ENCODE peak calls at places on chromosomes 3 and 15, in four cellular contexts. One of them, this sample, is unnamed.
A peak's percentile ranks its signal among the peaks of the same experiment; 100 is the strongest.

GRCh38 chr15:51904931-51905330 is 66.6 kb downstream of the LEO1 start:
- DNase-seq in suprapubic skin: no peak
- DNase-seq in heart right ventricle: no peak
- DNase-seq in mammary epithelial cell: no peak
- DNase-seq in this sample: no peak

GRCh38 chr3:170734043-170734736 is 135.8 kb downstream of the RPL22L1 start:
- DNase-seq in suprapubic skin: no peak
- DNase-seq in heart right ventricle: no peak
- DNase-seq in mammary epithelial cell: no peak
- DNase-seq in this sample: no peak

GRCh38 chr15:75844629-75845390 is 1.6 kb downstream of the UBE2Q2 start:
- DNase-seq in suprapubic skin: no peak
- DNase-seq in heart right ventricle: no peak
- DNase-seq in mammary epithelial cell: no peak
- DNase-seq in this sample: no peak

GRCh38 chr3:52310861-52311566 is 5.1 kb upstream of the DNAH1 start:
- DNase-seq in suprapubic skin: no peak
- DNase-seq in heart right ventricle: no peak
- DNase-seq in mammary epithelial cell: no peak
- DNase-seq in this sample: no peak

GRCh38 chr15:75452968-75453702 is 1.6 kb upstream of the SIN3A start:
- DNase-seq in suprapubic skin: peak; percentile 80
- DNase-seq in heart right ventricle: peak; percentile 45
- DNase-seq in mammary epithelial cell: peak; percentile 17
- DNase-seq in this sample: peak; percentile 42

GRCh38 chr3:79383402-79384012 is 384.3 kb downstream of the ROBO1 start:
- DNase-seq in suprapubic skin: no peak
- DNase-seq in heart right ventricle: no peak
- DNase-seq in mammary epithelial cell: no peak
- DNase-seq in this sample: no peak

GRCh38 chr3:56887402-56888025 is 85.8 kb upstream of the ARHGEF3 start:
- DNase-seq in suprapubic skin: no peak
- DNase-seq in heart right ventricle: no peak
- DNase-seq in mammary epithelial cell: no peak
- DNase-seq in this sample: no peak

GRCh38 chr3:151156618-151157216 is 46.3 kb downstream of the GPR171 start:
- DNase-seq in suprapubic skin: no peak
- DNase-seq in heart right ventricle: no peak
- DNase-seq in mammary epithelial cell: peak; percentile 47
- DNase-seq in this sample: no peak

GRCh38 chr15:25793354-25794050 is 69.6 kb downstream of the ATP10A start:
- DNase-seq in suprapubic skin: no peak
- DNase-seq in heart right ventricle: no peak
- DNase-seq in mammary epithelial cell: no peak
- DNase-seq in this sample: no peak

GRCh38 chr3:19931180-19931692 is 2.8 kb downstream of the EFHB start:
- DNase-seq in suprapubic skin: no peak
- DNase-seq in heart right ventricle: no peak
- DNase-seq in mammary epithelial cell: peak; percentile 29
- DNase-seq in this sample: no peak

GRCh38 chr3:105865016-105865623 is 3.7 kb downstream of the CBLB start:
- DNase-seq in suprapubic skin: no peak
- DNase-seq in heart right ventricle: no peak
- DNase-seq in mammary epithelial cell: no peak
- DNase-seq in this sample: no peak

GRCh38 chr3:105860649-105861048 is 8.2 kb downstream of the CBLB start:
- DNase-seq in suprapubic skin: no peak
- DNase-seq in heart right ventricle: no peak
- DNase-seq in mammary epithelial cell: no peak
- DNase-seq in this sample: no peak

GRCh38 chr3:105865867-105866350 is 2.9 kb downstream of the CBLB start:
- DNase-seq in suprapubic skin: no peak
- DNase-seq in heart right ventricle: no peak
- DNase-seq in mammary epithelial cell: no peak
- DNase-seq in this sample: no peak

GRCh38 chr3:105862217-105862616 is 6.6 kb downstream of the CBLB start:
- DNase-seq in suprapubic skin: no peak
- DNase-seq in heart right ventricle: no peak
- DNase-seq in mammary epithelial cell: no peak
- DNase-seq in this sample: no peak

DNA sequence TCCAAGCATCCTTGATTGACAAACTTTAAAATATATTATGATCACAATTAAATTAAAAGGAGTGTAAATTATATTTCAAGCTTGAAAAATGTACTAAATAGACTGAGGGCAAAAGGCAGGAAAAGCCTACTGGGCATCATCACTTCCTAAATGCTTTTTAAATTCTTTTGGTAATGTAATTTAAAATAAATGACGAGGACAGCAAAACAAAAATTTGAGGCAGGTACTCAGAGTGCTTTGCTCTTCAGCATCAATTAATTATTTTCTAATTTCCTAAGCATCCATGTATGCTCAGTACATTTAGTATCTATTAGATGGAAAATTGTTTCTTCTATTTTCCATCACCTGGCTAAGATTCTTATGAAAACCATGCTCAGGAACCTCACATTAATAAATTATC is 5.2 kb downstream of the CBLB start:
- DNase-seq in suprapubic skin: no peak
- DNase-seq in heart right ventricle: no peak
- DNase-seq in mammary epithelial cell: no peak
- DNase-seq in this sample: no peak
- H3K4me1 ChIP-seq in suprapubic skin: peaks cover 41% of the 10 kb centered on the region
- H3K4me1 ChIP-seq in heart right ventricle: peaks cover 33% of the 10 kb centered on the region
- H3K4me1 ChIP-seq in mammary epithelial cell: peaks cover 7% of the 10 kb centered on the region
- H3K4me1 ChIP-seq in this sample: no peaks in the 10 kb centered on the region

GRCh38 chr3:194876403-194877165 is 190.9 kb downstream of the FAM43A start:
- DNase-seq in suprapubic skin: peak; percentile 72
- DNase-seq in heart right ventricle: no peak
- DNase-seq in mammary epithelial cell: no peak
- DNase-seq in this sample: no peak
- H3K4me1 ChIP-seq in suprapubic skin: peaks cover 51% of the 10 kb centered on the region
- H3K4me1 ChIP-seq in heart right ventricle: peaks cover 53% of the 10 kb centered on the region
- H3K4me1 ChIP-seq in mammary epithelial cell: peaks cover 18% of the 10 kb centered on the region
- H3K4me1 ChIP-seq in this sample: peaks cover 25% of the 10 kb centered on the region

GRCh38 chr3:50624634-50625033 is 7.7 kb downstream of the MAPKAPK3 start:
- DNase-seq in suprapubic skin: no peak
- DNase-seq in heart right ventricle: no peak
- DNase-seq in mammary epithelial cell: peak; percentile 63
- DNase-seq in this sample: no peak
- H3K4me1 ChIP-seq in suprapubic skin: peaks cover 80% of the 10 kb centered on the region
- H3K4me1 ChIP-seq in heart right ventricle: peaks cover 58% of the 10 kb centered on the region
- H3K4me1 ChIP-seq in mammary epithelial cell: peaks cover 89% of the 10 kb centered on the region
- H3K4me1 ChIP-seq in this sample: peaks cover 68% of the 10 kb centered on the region

DNA sequence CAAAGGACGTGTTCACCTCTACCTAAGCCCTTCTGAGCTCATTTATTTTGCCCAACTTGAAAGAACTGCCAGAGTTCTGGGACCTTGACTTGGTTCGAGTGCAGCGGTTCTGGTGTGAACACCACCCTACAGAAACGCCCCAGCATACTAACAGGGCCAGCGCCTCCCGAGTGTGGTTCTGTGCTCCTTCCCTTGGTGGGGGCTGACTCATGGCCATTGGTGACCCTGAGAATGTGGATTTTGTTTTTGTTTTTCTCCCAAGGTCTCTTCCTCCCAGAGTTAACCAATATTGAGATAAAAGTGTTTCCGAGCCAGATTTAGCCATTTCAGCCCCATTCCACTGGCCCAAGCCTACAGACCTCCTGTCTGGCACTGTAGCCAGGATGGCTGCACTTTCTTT is 27.9 kb downstream of the SEMA7A start:
- DNase-seq in suprapubic skin: no peak
- DNase-seq in heart right ventricle: no peak
- DNase-seq in mammary epithelial cell: no peak
- DNase-seq in this sample: no peak
- H3K4me1 ChIP-seq in suprapubic skin: peaks cover 10% of the 10 kb centered on the region
- H3K4me1 ChIP-seq in heart right ventricle: peaks cover 11% of the 10 kb centered on the region
- H3K4me1 ChIP-seq in mammary epithelial cell: peaks cover 38% of the 10 kb centered on the region
- H3K4me1 ChIP-seq in this sample: peaks cover 3% of the 10 kb centered on the region

GRCh38 chr3:157133434-157134320 is 26.3 kb downstream of the CCNL1 start:
- DNase-seq in suprapubic skin: no peak
- DNase-seq in heart right ventricle: no peak
- DNase-seq in mammary epithelial cell: no peak
- DNase-seq in this sample: no peak
- H3K4me1 ChIP-seq in suprapubic skin: peaks cover 53% of the 10 kb centered on the region
- H3K4me1 ChIP-seq in heart right ventricle: peaks cover 49% of the 10 kb centered on the region
- H3K4me1 ChIP-seq in mammary epithelial cell: peaks cover 82% of the 10 kb centered on the region
- H3K4me1 ChIP-seq in this sample: peaks cover 42% of the 10 kb centered on the region

GRCh38 chr3:17183951-17184550 is 299.3 kb downstream of the PLCL2 start:
- DNase-seq in suprapubic skin: no peak
- DNase-seq in heart right ventricle: no peak
- DNase-seq in mammary epithelial cell: peak; percentile 48
- DNase-seq in this sample: no peak
- H3K4me1 ChIP-seq in suprapubic skin: no peaks in the 10 kb centered on the region
- H3K4me1 ChIP-seq in heart right ventricle: peaks cover 14% of the 10 kb centered on the region
- H3K4me1 ChIP-seq in mammary epithelial cell: no peaks in the 10 kb centered on the region
- H3K4me1 ChIP-seq in this sample: no peaks in the 10 kb centered on the region

GRCh38 chr15:22258402-22259150 is 178.2 kb downstream of the OR4M2 start:
- DNase-seq in suprapubic skin: no peak
- DNase-seq in heart right ventricle: no peak
- DNase-seq in mammary epithelial cell: no peak
- DNase-seq in this sample: no peak
- H3K4me1 ChIP-seq in suprapubic skin: no peaks in the 10 kb centered on the region
- H3K4me1 ChIP-seq in heart right ventricle: no peaks in the 10 kb centered on the region
- H3K4me1 ChIP-seq in mammary epithelial cell: peaks cover 7% of the 10 kb centered on the region
- H3K4me1 ChIP-seq in this sample: no peaks in the 10 kb centered on the region

GRCh38 chr3:139358857-139359562 is 15.2 kb downstream of the MRPS22 start:
- DNase-seq in suprapubic skin: no peak
- DNase-seq in heart right ventricle: no peak
- DNase-seq in mammary epithelial cell: no peak
- DNase-seq in this sample: no peak

GRCh38 chr3:139364549-139364948 is 20.7 kb downstream of the MRPS22 start:
- DNase-seq in suprapubic skin: no peak
- DNase-seq in heart right ventricle: no peak
- DNase-seq in mammary epithelial cell: no peak
- DNase-seq in this sample: no peak
- H3K4me1 ChIP-seq in suprapubic skin: no peaks in the 10 kb centered on the region
- H3K4me1 ChIP-seq in heart right ventricle: no peaks in the 10 kb centered on the region
- H3K4me1 ChIP-seq in mammary epithelial cell: no peaks in the 10 kb centered on the region
- H3K4me1 ChIP-seq in this sample: peaks cover 4% of the 10 kb centered on the region

GRCh38 chr3:168615489-168616020 is 519.8 kb upstream of the GOLIM4 start:
- DNase-seq in suprapubic skin: no peak
- DNase-seq in heart right ventricle: no peak
- DNase-seq in mammary epithelial cell: no peak
- DNase-seq in this sample: no peak
- H3K4me1 ChIP-seq in suprapubic skin: no peaks in the 10 kb centered on the region
- H3K4me1 ChIP-seq in heart right ventricle: no peaks in the 10 kb centered on the region
- H3K4me1 ChIP-seq in mammary epithelial cell: no peaks in the 10 kb centered on the region
- H3K4me1 ChIP-seq in this sample: no peaks in the 10 kb centered on the region

GRCh38 chr3:134381836-134382442 is 7.7 kb upstream of the AMOTL2 start:
- DNase-seq in suprapubic skin: peak; percentile 87
- DNase-seq in heart right ventricle: no peak
- DNase-seq in mammary epithelial cell: peak; percentile 97
- DNase-seq in this sample: no peak

GRCh38 chr3:134381048-134381447 is 6.8 kb upstream of the AMOTL2 start:
- DNase-seq in suprapubic skin: no peak
- DNase-seq in heart right ventricle: no peak
- DNase-seq in mammary epithelial cell: no peak
- DNase-seq in this sample: no peak

GRCh38 chr3:134388292-134388691 is 14.0 kb upstream of the AMOTL2 start:
- DNase-seq in suprapubic skin: peak; percentile 31
- DNase-seq in heart right ventricle: no peak
- DNase-seq in mammary epithelial cell: no peak
- DNase-seq in this sample: no peak

GRCh38 chr3:134387293-134387692 is 13.0 kb upstream of the AMOTL2 start:
- DNase-seq in suprapubic skin: peak; percentile 37
- DNase-seq in heart right ventricle: no peak
- DNase-seq in mammary epithelial cell: no peak
- DNase-seq in this sample: no peak

GRCh38 chr3:134384963-134385362 is 10.7 kb upstream of the AMOTL2 start:
- DNase-seq in suprapubic skin: peak; percentile 34
- DNase-seq in heart right ventricle: no peak
- DNase-seq in mammary epithelial cell: no peak
- DNase-seq in this sample: no peak
- H3K4me1 ChIP-seq in suprapubic skin: peaks cover 33% of the 10 kb centered on the region
- H3K4me1 ChIP-seq in heart right ventricle: no peaks in the 10 kb centered on the region
- H3K4me1 ChIP-seq in mammary epithelial cell: peaks cover 17% of the 10 kb centered on the region
- H3K4me1 ChIP-seq in this sample: peaks cover 10% of the 10 kb centered on the region

This sample was measured in esophagus squamous epithelium.